ENCODE peak calls at places on chromosomes 7 and 10, in five cellular contexts. F, U, X, E and G are unnamed samples.

GRCh38 chr7:140200102-140200989 is 23.6 kb upstream of the KDM7A start:
- DNase-seq in E (peak), U (no peak), F (no peak), X (no peak), G (no peak)

GRCh38 chr10:68717435-68717834 is 3.6 kb upstream of the CCAR1 start:
- DNase-seq in F (no peak), U (no peak), X (no peak), E (no peak), G (no peak)

GRCh38 chr7:37916673-37917660 is at the start of gene SFRP4:
- DNase-seq in X (peak), U (peak), F (no peak), E (no peak), G (peak)

GRCh38 chr10:13700461-13701144 is 113.8 kb downstream of the PRPF18 start:
- DNase-seq in X (no peak), E (no peak), F (no peak), U (no peak), G (no peak)

GRCh38 chr10:60942604-60943269 is 1.2 kb downstream of the RHOBTB1 start:
- DNase-seq in F (no peak), U (peak), E (peak), X (peak), G (peak)

GRCh38 chr10:127236266-127236665 is 39.9 kb upstream of the INSYN2A start:
- DNase-seq in E (no peak), F (no peak), U (no peak), X (no peak), G (no peak)

GRCh38 chr7:24241216-24241615 is 42.8 kb upstream of the NPY start:
- DNase-seq in F (no peak), U (peak), X (no peak), E (no peak), G (no peak)

GRCh38 chr7:146874722-146875121 is 758.1 kb downstream of the CNTNAP2 start:
- DNase-seq in F (no peak), E (no peak), X (no peak), U (no peak), G (no peak)

GRCh38 chr10:22228167-22228938 is 10.5 kb upstream of the EBLN1 start:
- DNase-seq in E (no peak), F (no peak), U (no peak), X (no peak), G (no peak)